ENCODE peak calls at places on chromosome 2, in five cellular contexts. N is thoracic aorta, H is HTR-8/SVneo, M is fibroblast of lung, T is NCI-H748 treated with DMSO at 0.1 percent for 48 hours. V is an unnamed sample.

GRCh38 chr2:165067958-165068612 is 112.8 kb upstream of the SLC38A11 start:
- DNase-seq in N (no peak), T (peak; percentile 87), M (peak; percentile 39), H (no peak), V (peak; percentile 93)

GRCh38 chr2:239746847-239747246 is 278.3 kb downstream of the NDUFA10 start:
- DNase-seq in M (no peak), T (no peak), H (no peak), N (no peak), V (no peak)

GRCh38 chr2:224359569-224359968 is 42.3 kb downstream of the FAM124B start:
- DNase-seq in H (no peak), N (no peak), T (peak; percentile 19), M (no peak), V (peak; percentile 42)

GRCh38 chr2:19312949-19313348 is 45.5 kb downstream of the OSR1 start:
- DNase-seq in T (no peak), H (peak; percentile 38), N (no peak), M (peak; percentile 63), V (peak; percentile 4)

GRCh38 chr2:19851116-19851515 is 50.7 kb downstream of the TTC32 start:
- DNase-seq in H (peak; percentile 46), M (no peak), T (no peak), N (no peak), V (peak; percentile 52)

GRCh38 chr2:121330921-121331320 is 45.9 kb upstream of the TFCP2L1 start:
- DNase-seq in T (no peak), M (no peak), H (no peak), N (no peak), V (no peak)

GRCh38 chr2:49988301-49988700 is 834.0 kb upstream of the FSHR start:
- DNase-seq in M (no peak), H (no peak), N (no peak), T (no peak), V (no peak)

GRCh38 chr2:122368576-122369243 is 613.3 kb downstream of the TSN start:
- DNase-seq in H (no peak), M (no peak), N (no peak), T (no peak), V (no peak)

GRCh38 chr2:32824415-32824814 is 122.3 kb upstream of the LTBP1 start:
- DNase-seq in H (no peak), N (no peak), M (no peak), T (no peak), V (no peak)

GRCh38 chr2:160379399-160379798 is 114.2 kb downstream of the RBMS1 start:
- DNase-seq in N (no peak), M (peak; percentile 97), H (no peak), T (no peak), V (no peak)

GRCh38 chr2:118989481-118989880 is 47.5 kb downstream of the MARCO start:
- DNase-seq in H (no peak), N (no peak), M (no peak), T (no peak), V (peak; percentile 34)

GRCh38 chr2:23628926-23629325 is 243.9 kb downstream of the KLHL29 start:
- DNase-seq in H (no peak), M (no peak), T (no peak), N (no peak), V (no peak)

GRCh38 chr2:177683473-177684069 is 291.0 kb downstream of the AGPS start:
- DNase-seq in N (no peak), T (no peak), M (no peak), H (no peak), V (no peak)

GRCh38 chr2:213152065-213152794 is 818 bp upstream of the IKZF2 start:
- DNase-seq in T (peak; percentile 28), H (peak; percentile 27), M (peak; percentile 68), N (peak; percentile 7), V (peak; percentile 72)

GRCh38 chr2:174009488-174010223 is 44.5 kb upstream of the SP3 start:
- DNase-seq in T (no peak), H (no peak), N (no peak), M (no peak), V (no peak)

GRCh38 chr2:118232391-118233255 is 144.4 kb downstream of the INSIG2 start:
- DNase-seq in N (no peak), M (no peak), H (no peak), T (no peak), V (peak; percentile 52)

GRCh38 chr2:113890253-113891235 is 655 bp downstream of the ACTR3 start:
- DNase-seq in N (peak; percentile 15), M (peak; percentile 87), H (no peak), T (no peak), V (peak; percentile 64)

GRCh38 chr2:200614249-200614648 is 28.4 kb downstream of the AOX1 start:
- DNase-seq in N (no peak), M (no peak), H (no peak), T (no peak), V (no peak)

GRCh38 chr2:82330104-82330503 is 2025.6 kb upstream of the LRRTM1 start:
- DNase-seq in M (no peak), T (no peak), H (no peak), N (no peak), V (no peak)

V was measured in ELF-1.